ENCODE peak calls at places on chromosomes 13 and 19, in eight cellular contexts. U, Q, L, K, V, F, H and M are unnamed samples.

GRCh38 chr13:105196052-105196451 is 1339.4 kb downstream of the EFNB2 start:
- DNase-seq in U (peak), Q (no peak), L (no peak), K (no peak), V (peak), F (no peak), H (peak), M (peak)

GRCh38 chr13:101552797-101553196 is 100.3 kb downstream of the ITGBL1 start:
- DNase-seq in U (peak), Q (no peak), L (no peak), K (no peak), V (peak), F (no peak), H (peak), M (no peak)

GRCh38 chr19:48683349-48683748 is 10.5 kb upstream of the NTN5 start:
- DNase-seq in U (no peak), Q (peak), L (no peak), K (no peak), V (peak), F (no peak), H (no peak), M (no peak)

GRCh38 chr19:42316223-42317211 is 3.4 kb downstream of the TMEM145 start:
- DNase-seq in U (no peak), Q (no peak), L (no peak), K (no peak), V (no peak), F (no peak), H (no peak), M (peak)

GRCh38 chr19:11363881-11364280 is 8.6 kb downstream of the PLPPR2 start:
- DNase-seq in U (no peak), Q (no peak), L (no peak), K (no peak), V (no peak), F (no peak), H (no peak), M (no peak)

GRCh38 chr19:16013181-16013850 is 63.0 kb upstream of the TPM4 start:
- DNase-seq in U (no peak), Q (no peak), L (peak), K (no peak), V (no peak), F (no peak), H (no peak), M (no peak)

GRCh38 chr13:50224534-50224933 is 209.3 kb downstream of the KCNRG start:
- DNase-seq in U (no peak), Q (no peak), L (no peak), K (no peak), V (peak), F (no peak), H (no peak), M (no peak)

GRCh38 chr19:16444273-16444597 is 27.5 kb downstream of the EPS15L1 start:
- DNase-seq in U (no peak), Q (no peak), L (no peak), K (no peak), V (no peak), F (no peak), H (no peak), M (no peak)

GRCh38 chr13:98206946-98207345 is 29.9 kb upstream of the RNF113B start:
- DNase-seq in U (no peak), Q (no peak), L (no peak), K (no peak), V (peak), F (no peak), H (peak), M (no peak)